ENCODE peak calls at places on chromosomes 16 and 17, in six cellular contexts. X, J, R, Q, V and G are unnamed samples.

GRCh38 chr17:20938244-20938643 is 104.6 kb downstream of the USP22 start:
- DNase-seq in Q (no peak), V (no peak), X (no peak), J (no peak), R (no peak), G (no peak)

GRCh38 chr17:46820592-46821450 is 2.3 kb upstream of the WNT3 start:
- DNase-seq in R (no peak), V (no peak), Q (no peak), J (no peak), X (no peak), G (no peak)

GRCh38 chr16:79599837-79600635 is 501 bp downstream of the MAF start:
- DNase-seq in X (peak; percentile 65), J (no peak), Q (peak; percentile 19), V (no peak), R (peak; percentile 80), G (peak; percentile 4)

GRCh38 chr16:17076121-17076757 is 394.5 kb downstream of the XYLT1 start:
- DNase-seq in J (no peak), Q (no peak), X (no peak), R (no peak), V (no peak), G (no peak)

GRCh38 chr16:88735616-88736015 is 29.3 kb downstream of the CTU2 start:
- DNase-seq in Q (no peak), X (no peak), R (no peak), V (no peak), J (no peak), G (no peak)

GRCh38 chr16:6571044-6571443 is 761.6 kb upstream of the RBFOX1 start:
- DNase-seq in V (no peak), Q (no peak), X (no peak), J (no peak), R (no peak), G (no peak)

GRCh38 chr16:28100810-28101532 is 37.5 kb upstream of the GSG1L start:
- DNase-seq in J (no peak), V (no peak), R (no peak), X (no peak), Q (no peak), G (no peak)

GRCh38 chr16:81610144-81610842 is 165.7 kb downstream of the CMIP start:
- DNase-seq in J (no peak), R (peak; percentile 87), X (no peak), Q (no peak), V (no peak), G (no peak)

GRCh38 chr16:64892843-64893242 is 229.0 kb downstream of the CDH11 start:
- DNase-seq in V (no peak), X (no peak), R (no peak), J (no peak), Q (no peak), G (no peak)

GRCh38 chr17:72788950-72789585 is 303.4 kb downstream of the SLC39A11 start:
- DNase-seq in V (peak; percentile 85), Q (no peak), X (no peak), J (no peak), R (no peak), G (no peak)

GRCh38 chr16:67934306-67935095 is 2.1 kb downstream of the PSMB10 start:
- DNase-seq in V (no peak), Q (no peak), J (no peak), R (peak; percentile 54), X (no peak), G (no peak)

GRCh38 chr17:30378797-30379302 is at the start of gene CPD:
- DNase-seq in Q (peak; percentile 96), X (peak; percentile 98), V (peak; percentile 83), R (peak; percentile 99), J (peak; percentile 81), G (peak; percentile 97)
- TF ChIP-seq CTCF in Q (no peak), X (peak; percentile 25), V (no peak), R (no peak), J (no peak), G (no peak)

GRCh38 chr16:8572063-8572918 is 18.0 kb downstream of the TMEM114 start:
- DNase-seq in R (no peak), Q (no peak), J (no peak), X (no peak), V (no peak), G (no peak)
- TF ChIP-seq MAX in R (no peak), Q (no peak), J (no peak), X (no peak), V (no peak), G (no peak)

GRCh38 chr16:47924950-47925349 is 230.8 kb downstream of the ABCC12 start:
- DNase-seq in R (no peak), J (no peak), V (no peak), Q (no peak), X (no peak), G (no peak)

GRCh38 chr16:47927330-47927729 is 228.5 kb downstream of the ABCC12 start:
- DNase-seq in J (no peak), R (no peak), X (no peak), Q (no peak), V (no peak), G (no peak)

GRCh38 chr16:47925811-47926460 is 229.9 kb downstream of the ABCC12 start:
- DNase-seq in V (no peak), X (no peak), J (no peak), Q (no peak), R (no peak), G (no peak)

GRCh38 chr16:47928008-47928407 is 227.8 kb downstream of the ABCC12 start:
- DNase-seq in Q (no peak), X (peak; percentile 31), R (no peak), J (peak; percentile 24), V (peak; percentile 44), G (peak; percentile 37)
- TF ChIP-seq CTCF in Q (no peak), X (no peak), R (peak; percentile 17), J (no peak), V (peak; percentile 56), G (peak; percentile 22)

GRCh38 chr17:82242698-82242976 is 13.8 kb downstream of the SLC16A3 start:
- DNase-seq in V (no peak), J (no peak), Q (no peak), X (no peak), R (no peak), G (peak; percentile 43)

GRCh38 chr17:82244413-82245140 is 15.7 kb downstream of the SLC16A3 start:
- DNase-seq in X (no peak), R (peak; percentile 78), V (no peak), J (no peak), Q (no peak), G (peak; percentile 66)

GRCh38 chr17:82241926-82242697 is 13.3 kb downstream of the SLC16A3 start:
- DNase-seq in X (no peak), J (no peak), R (peak; percentile 83), Q (no peak), V (peak; percentile 52), G (peak; percentile 59)

GRCh38 chr17:82243648-82244412 is 15.0 kb downstream of the SLC16A3 start:
- DNase-seq in J (no peak), X (no peak), V (no peak), Q (no peak), R (no peak), G (no peak)

DNA sequence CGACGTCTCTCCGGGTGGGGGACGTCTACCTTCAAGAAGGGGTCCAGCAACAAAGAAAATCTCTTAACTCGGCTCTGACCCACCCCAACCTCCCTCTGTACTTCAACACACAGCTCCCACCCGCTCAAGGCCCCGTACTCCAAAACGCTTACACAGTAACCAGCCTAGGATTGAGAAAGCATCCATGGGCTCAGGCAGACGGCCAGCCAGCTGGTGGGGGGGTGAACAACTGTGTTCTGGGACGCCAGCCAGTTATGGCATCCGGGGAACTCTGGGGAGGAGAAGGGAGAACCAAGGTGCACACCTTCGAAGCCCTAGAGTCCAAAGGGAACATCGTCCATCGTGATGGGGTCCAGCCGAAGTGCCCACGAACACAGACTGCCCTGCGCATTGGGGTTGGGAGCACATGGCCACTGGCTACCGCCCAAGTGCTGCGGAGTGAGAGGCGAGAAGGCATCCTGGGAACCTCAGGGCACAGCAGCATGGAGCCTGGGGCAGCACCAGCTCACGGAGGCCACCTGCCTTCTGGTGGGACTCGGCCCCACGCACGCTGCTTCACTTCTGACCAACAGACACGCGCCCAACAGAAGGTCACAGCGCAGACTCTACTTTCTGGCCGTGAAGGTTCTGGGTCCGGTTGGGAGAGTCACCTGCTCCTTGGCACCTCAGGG is 14.3 kb downstream of the SLC16A3 start:
- DNase-seq in J (no peak), V (peak; percentile 84), Q (no peak), R (peak; percentile 53), X (no peak), G (peak; percentile 49)
- TF ChIP-seq MAX in J (peak; percentile 72), V (no peak), Q (peak; percentile 59), R (no peak), X (no peak), G (peak; percentile 57)

GRCh38 chr16:57938936-57939871 is 31.7 kb downstream of the CNGB1 start:
- DNase-seq in R (no peak), Q (peak; percentile 35), J (peak; percentile 13), V (peak; percentile 22), X (no peak), G (peak; percentile 62)
- TF ChIP-seq CTCF in R (peak; percentile 34), Q (peak; percentile 18), J (no peak), V (peak; percentile 65), X (no peak), G (peak; percentile 9)

DNA sequence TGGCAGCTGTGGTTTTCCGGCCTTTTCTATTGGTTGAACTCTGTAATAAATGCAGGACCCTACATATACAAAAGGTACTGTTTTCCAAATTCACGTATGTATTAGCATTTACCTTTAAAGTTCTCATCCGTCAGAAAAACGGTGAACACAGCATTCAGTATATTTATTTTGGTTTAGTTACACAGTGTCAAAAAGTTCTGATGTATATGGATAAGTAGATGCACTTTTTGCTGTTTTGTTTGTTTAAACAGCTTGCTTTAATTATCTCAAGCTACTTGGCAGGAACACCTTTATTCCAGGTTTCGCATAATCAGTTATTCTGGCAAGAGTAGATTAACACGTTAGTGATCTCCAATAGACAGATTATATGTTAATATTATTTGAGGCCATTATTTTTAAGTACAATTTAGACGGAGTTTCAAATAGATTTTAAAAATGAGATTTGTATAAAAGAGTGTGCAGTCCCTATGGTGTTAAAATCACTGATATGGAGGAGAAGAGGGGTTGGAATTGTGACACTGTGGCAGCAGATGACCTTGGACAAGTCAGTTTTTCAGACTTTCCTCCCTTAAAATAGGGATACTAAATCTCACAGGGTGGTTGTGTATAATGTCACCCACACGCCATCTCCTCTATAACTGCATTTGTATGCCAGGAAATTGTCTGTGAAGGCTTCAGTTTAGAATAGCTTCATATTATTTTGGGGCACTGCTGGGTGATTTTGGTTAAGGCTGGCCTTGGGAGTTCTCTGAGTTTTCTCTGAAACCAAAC is 2.1 kb downstream of the HERPUD1 start:
- DNase-seq in J (no peak), R (no peak), X (no peak), V (no peak), Q (no peak), G (no peak)
- TF ChIP-seq MAX in J (no peak), R (no peak), X (no peak), V (no peak), Q (no peak), G (no peak)